ENCODE peak calls at places on chromosomes 3 and 15, in six cellular contexts. X, M, Q, R, T and J are unnamed samples. For H3K9me3, the result is how much of the 10 kb centered on the place peaks cover.

GRCh38 chr3:106590259-106590658 is 721.4 kb upstream of the CBLB start:
- DNase-seq in X (no peak), M (no peak), Q (no peak), R (no peak), T (no peak), J (no peak)

GRCh38 chr15:76335129-76335850 is 1.3 kb upstream of the ISL2 start:
- DNase-seq in X (no peak), M (peak), Q (no peak), R (no peak), T (no peak), J (peak)

GRCh38 chr3:8733332-8734094 is at the start of gene CAV3:
- DNase-seq in X (no peak), M (no peak), Q (no peak), R (no peak), T (no peak), J (peak)

GRCh38 chr3:126932188-126932931 is 50.6 kb upstream of the PLXNA1 start:
- DNase-seq in X (no peak), M (peak), Q (no peak), R (no peak), T (no peak), J (no peak)

GRCh38 chr3:23874359-23875120 is 42.2 kb downstream of the NKIRAS1 start:
- DNase-seq in X (no peak), M (no peak), Q (no peak), R (no peak), T (no peak), J (no peak)

GRCh38 chr3:164040991-164041390 is 1037.3 kb downstream of the SI start:
- DNase-seq in X (no peak), M (no peak), Q (no peak), R (no peak), T (no peak), J (no peak)

GRCh38 chr3:123244128-123244527 is 42.4 kb downstream of the SEC22A start:
- DNase-seq in X (peak), M (no peak), Q (no peak), R (no peak), T (no peak), J (no peak)

GRCh38 chr3:55904716-55905115 is 417.6 kb upstream of the WNT5A start:
- DNase-seq in X (no peak), M (no peak), Q (no peak), R (no peak), T (no peak), J (no peak)

GRCh38 chr3:62414786-62415185 is 41.4 kb upstream of the FEZF2 start:
- DNase-seq in X (no peak), M (no peak), Q (no peak), R (no peak), T (no peak), J (no peak)

GRCh38 chr3:32310918-32311839 is 72.7 kb downstream of the CMTM8 start:
- DNase-seq in X (no peak), M (no peak), Q (no peak), R (no peak), T (no peak), J (peak)

GRCh38 chr3:152557302-152557999 is 277.5 kb upstream of the P2RY1 start:
- DNase-seq in X (no peak), M (no peak), Q (no peak), R (no peak), T (no peak), J (no peak)

GRCh38 chr3:195850857-195851531 is 39.3 kb upstream of the MUC4 start:
- DNase-seq in X (peak), M (peak), Q (peak), R (peak), T (peak), J (peak)

GRCh38 chr15:100783296-100783695 is 96.3 kb upstream of the ALDH1A3 start:
- DNase-seq in X (no peak), M (peak), Q (no peak), R (no peak), T (no peak), J (no peak)

GRCh38 chr15:46703871-46704637 is 1013.3 kb upstream of the SEMA6D start:
- DNase-seq in X (no peak), M (no peak), Q (no peak), R (no peak), T (no peak), J (no peak)

GRCh38 chr3:63993653-63994079 is 29.6 kb downstream of the PSMD6 start:
- DNase-seq in X (peak), M (peak), Q (peak), R (peak), T (peak), J (peak)

GRCh38 chr15:82317091-82317489 is 32.2 kb downstream of the GOLGA6L10 start:
- DNase-seq in X (peak), M (no peak), Q (no peak), R (no peak), T (no peak), J (no peak)

GRCh38 chr3:123422457-123422856 is 26.4 kb downstream of the ADCY5 start:
- DNase-seq in X (no peak), M (no peak), Q (no peak), R (no peak), T (no peak), J (no peak)

GRCh38 chr3:83649692-83650091 is 1309.1 kb upstream of the CADM2 start:
- DNase-seq in X (no peak), M (no peak), Q (no peak), R (no peak), T (no peak), J (no peak)

GRCh38 chr15:92123848-92124631 is 269.6 kb upstream of the ST8SIA2 start:
- DNase-seq in X (no peak), M (no peak), Q (no peak), R (no peak), T (no peak), J (no peak)

GRCh38 chr15:40793216-40793989 is 13.5 kb upstream of the ZFYVE19 start:
- DNase-seq in X (no peak), M (peak), Q (no peak), R (peak), T (peak), J (no peak)

GRCh38 chr3:64109438-64109837 is 86.1 kb upstream of the PSMD6 start:
- DNase-seq in X (no peak), M (no peak), Q (no peak), R (no peak), T (peak), J (peak)

GRCh38 chr15:58221591-58222241 is 83.5 kb downstream of the AQP9 start:
- DNase-seq in X (peak), M (no peak), Q (no peak), R (peak), T (peak), J (peak)

GRCh38 chr15:64247535-64247905 is 84.7 kb upstream of the PPIB start:
- DNase-seq in X (no peak), M (no peak), Q (no peak), R (no peak), T (no peak), J (no peak)

GRCh38 chr15:88894819-88895767 is at the start of gene HAPLN3:
- DNase-seq in X (no peak), M (no peak), Q (peak), R (no peak), T (peak), J (peak)

GRCh38 chr15:72968531-72968922 is 83.7 kb upstream of the NEO1 start:
- DNase-seq in X (no peak), M (no peak), Q (no peak), R (no peak), T (peak), J (no peak)

GRCh38 chr3:23238578-23238977 is 35.5 kb downstream of the UBE2E2 start:
- DNase-seq in X (no peak), M (no peak), Q (no peak), R (no peak), T (no peak), J (no peak)

GRCh38 chr3:113040231-113040630 is 49.4 kb downstream of the GTPBP8 start:
- DNase-seq in X (no peak), M (no peak), Q (no peak), R (no peak), T (no peak), J (no peak)

GRCh38 chr15:41596972-41597371 is 38.0 kb downstream of the TYRO3 start:
- DNase-seq in X (no peak), M (no peak), Q (no peak), R (no peak), T (no peak), J (no peak)

GRCh38 chr3:73055583-73056364 is 5.7 kb upstream of the EBLN2 start:
- DNase-seq in X (no peak), M (no peak), Q (no peak), R (no peak), T (peak), J (peak)

GRCh38 chr3:13782501-13782900 is 97.4 kb downstream of the WNT7A start:
- DNase-seq in X (no peak), M (no peak), Q (no peak), R (no peak), T (no peak), J (no peak)

GRCh38 chr3:53056442-53056841 is 10.6 kb upstream of the SFMBT1 start:
- DNase-seq in X (peak), M (no peak), Q (no peak), R (no peak), T (peak), J (peak)

GRCh38 chr3:16063603-16064002 is 110.9 kb upstream of the GALNT15 start:
- DNase-seq in X (no peak), M (no peak), Q (no peak), R (no peak), T (no peak), J (no peak)

GRCh38 chr15:32843211-32843907 is 125.6 kb downstream of the GREM1 start:
- DNase-seq in X (no peak), M (no peak), Q (no peak), R (no peak), T (no peak), J (no peak)

GRCh38 chr3:36740822-36741221 is 23.5 kb downstream of the DCLK3 start:
- DNase-seq in X (no peak), M (no peak), Q (no peak), R (no peak), T (no peak), J (no peak)

GRCh38 chr3:119527731-119528130 is 29.4 kb downstream of the TIMMDC1 start:
- DNase-seq in X (no peak), M (no peak), Q (no peak), R (no peak), T (no peak), J (no peak)

GRCh38 chr3:184954251-184954650 is 142.3 kb downstream of the VPS8 start:
- DNase-seq in X (no peak), M (no peak), Q (no peak), R (no peak), T (no peak), J (no peak)

GRCh38 chr3:195180490-195181106 is 90.4 kb downstream of the XXYLT1 start:
- DNase-seq in X (no peak), M (no peak), Q (no peak), R (no peak), T (no peak), J (no peak)

GRCh38 chr3:177282028-177282655 is 84.9 kb upstream of the TBL1XR1 start:
- DNase-seq in X (no peak), M (no peak), Q (no peak), R (no peak), T (no peak), J (no peak)

GRCh38 chr3:46353639-46354410 is at the start of gene CCR2:
- DNase-seq in X (no peak), M (no peak), Q (no peak), R (no peak), T (no peak), J (no peak)

DNA sequence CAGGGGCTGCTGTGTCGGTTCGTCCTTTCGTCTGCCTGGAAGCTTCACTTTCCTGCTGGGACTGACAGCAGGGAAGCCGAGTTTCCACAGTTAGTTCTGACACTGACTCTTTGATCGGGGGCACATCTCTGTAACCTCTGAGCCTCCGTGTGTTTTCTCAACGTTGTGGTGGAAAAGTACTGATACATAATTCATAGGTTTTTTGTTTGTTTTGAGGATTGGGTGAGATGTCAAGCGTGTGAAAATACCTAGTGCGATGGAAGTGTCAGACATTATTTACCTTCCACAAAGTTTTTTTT is 510 bp downstream of the AP4E1 start:
- DNase-seq in X (no peak), M (no peak), Q (no peak), R (no peak), T (peak), J (no peak)
- H3K27ac ChIP-seq in X (peak), M (peak), Q (peak), R (peak), T (peak), J (peak)

GRCh38 chr3:68173230-68173629 is 518.8 kb upstream of the SUCLG2 start:
- DNase-seq in X (no peak), M (no peak), Q (no peak), R (no peak), T (no peak), J (no peak)

GRCh38 chr3:68176600-68176999 is 522.2 kb upstream of the SUCLG2 start:
- DNase-seq in X (no peak), M (no peak), Q (no peak), R (no peak), T (no peak), J (no peak)

DNA sequence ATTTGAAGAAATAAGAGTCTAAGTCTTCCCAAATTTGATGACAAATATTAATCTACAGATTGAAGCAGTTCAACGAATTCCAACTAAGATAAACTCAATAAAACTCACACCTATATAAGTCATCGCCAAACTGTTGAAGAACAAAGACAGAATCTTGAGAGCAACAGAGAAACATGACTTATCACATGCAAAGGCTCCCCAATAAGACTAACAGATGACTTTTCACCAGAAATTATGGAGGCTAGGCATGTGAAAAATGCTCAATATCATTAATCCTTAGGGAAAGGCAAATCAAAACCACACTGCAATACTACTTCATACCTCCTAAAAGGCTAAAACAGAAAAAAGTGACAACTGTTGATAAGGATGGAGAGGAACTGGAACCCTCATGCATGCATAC is 517.6 kb upstream of the SUCLG2 start:
- DNase-seq in X (no peak), M (no peak), Q (no peak), R (no peak), T (no peak), J (no peak)
- H3K9me3 ChIP-seq in X (under half), M (under half), Q (under half), R (under half), T (under half), J (under half)

DNA sequence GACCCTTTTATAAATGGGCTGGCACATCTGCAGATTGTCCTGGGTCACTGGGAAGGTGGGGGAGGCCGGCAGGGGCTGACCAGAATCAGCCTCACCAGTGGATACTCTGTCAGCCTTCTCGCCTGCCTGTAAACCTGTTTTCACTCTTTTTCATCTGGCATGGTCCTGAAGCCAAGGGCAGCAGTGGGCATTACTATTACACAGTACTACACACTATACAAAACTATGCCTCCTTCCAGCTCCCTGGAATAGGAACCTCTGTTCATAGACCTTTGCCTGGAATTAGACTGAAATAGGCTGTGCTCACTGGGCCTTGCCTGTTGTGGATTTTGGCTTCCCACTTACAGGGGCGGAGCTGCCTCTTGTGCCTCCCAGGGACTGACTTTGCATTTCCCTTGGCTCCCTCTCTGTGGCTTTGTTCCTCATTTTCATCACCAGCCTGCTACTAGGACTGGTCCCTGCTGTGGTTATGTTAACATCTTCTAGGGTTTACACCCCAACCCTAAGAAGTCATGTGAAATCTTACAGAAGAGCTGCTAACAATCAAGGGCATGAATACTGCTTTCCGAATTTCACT is 120.7 kb downstream of the FNDC3B start:
- DNase-seq in X (no peak), M (no peak), Q (no peak), R (no peak), T (no peak), J (no peak)
- H3K27ac ChIP-seq in X (peak), M (no peak), Q (no peak), R (no peak), T (peak), J (no peak)

DNA sequence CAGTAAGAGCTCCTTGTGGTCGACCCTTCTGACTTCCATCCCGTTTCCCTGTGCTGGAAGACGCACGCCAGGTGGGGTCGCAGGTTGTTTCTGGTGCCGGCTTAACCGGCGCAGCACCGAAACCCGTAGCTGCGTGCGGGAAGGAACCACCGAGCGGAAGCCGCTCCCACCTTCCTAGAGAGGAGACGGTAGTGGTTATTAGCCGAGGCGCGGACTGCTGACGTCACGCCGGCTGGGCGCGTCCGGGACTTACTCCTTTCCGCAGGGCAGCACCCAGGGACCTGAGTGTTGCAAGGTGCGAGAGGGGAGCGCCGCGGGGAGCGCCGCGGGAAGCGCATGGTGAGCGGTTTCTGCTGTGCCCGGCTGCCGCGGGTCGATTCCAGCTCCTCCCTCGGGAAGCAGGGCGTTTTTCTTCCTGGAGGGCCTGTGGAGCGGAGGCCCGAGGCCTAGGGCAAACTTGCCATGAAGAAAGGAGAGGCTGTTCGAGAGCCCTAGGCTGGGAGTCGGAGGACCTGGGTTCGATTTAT is at the start of gene ZNF501:
- DNase-seq in X (peak), M (peak), Q (peak), R (no peak), T (no peak), J (peak)
- H3K9me3 ChIP-seq in X (under half), M (under half), Q (under half), R (under half), T (half or more), J (under half)

GRCh38 chr3:129609591-129610169 is 3.2 kb upstream of the PLXND1 start:
- DNase-seq in X (no peak), M (no peak), Q (no peak), R (no peak), T (no peak), J (no peak)

GRCh38 chr3:129611446-129611800 is 4.9 kb upstream of the PLXND1 start:
- DNase-seq in X (no peak), M (no peak), Q (no peak), R (no peak), T (no peak), J (no peak)

GRCh38 chr3:129608936-129609590 is 2.6 kb upstream of the PLXND1 start:
- DNase-seq in X (no peak), M (no peak), Q (no peak), R (no peak), T (no peak), J (no peak)

GRCh38 chr3:129611812-129612349 is 5.4 kb upstream of the PLXND1 start:
- DNase-seq in X (no peak), M (peak), Q (no peak), R (no peak), T (peak), J (no peak)

GRCh38 chr3:129610276-129610675 is 3.8 kb upstream of the PLXND1 start:
- DNase-seq in X (no peak), M (no peak), Q (no peak), R (no peak), T (no peak), J (no peak)
- H3K27ac ChIP-seq in X (peak), M (no peak), Q (no peak), R (no peak), T (peak), J (no peak)

DNA sequence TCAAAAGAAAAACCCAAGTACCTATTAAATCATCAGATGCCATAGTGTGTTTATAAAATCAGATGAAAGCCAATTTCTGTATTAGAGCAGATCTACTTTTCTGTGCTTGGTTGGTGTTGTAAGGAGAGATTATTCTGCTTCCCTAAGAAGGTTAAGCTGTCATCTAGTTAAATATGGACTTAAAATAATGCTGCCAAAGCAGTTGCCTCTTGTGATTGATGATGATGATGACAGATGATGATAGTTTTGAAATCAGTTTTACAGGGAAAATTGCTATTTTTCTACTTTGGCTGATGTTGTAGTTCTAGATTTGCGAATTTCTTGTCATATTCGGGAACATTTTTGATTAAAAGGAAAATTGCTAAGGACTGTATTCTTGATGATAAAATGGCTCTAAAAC is 148.6 kb downstream of the CNTN4 start:
- DNase-seq in X (no peak), M (no peak), Q (no peak), R (no peak), T (no peak), J (no peak)
- H3K9me3 ChIP-seq in X (under half), M (under half), Q (under half), R (under half), T (under half), J (under half)

GRCh38 chr3:12656850-12657249 is 7.1 kb downstream of the RAF1 start:
- DNase-seq in X (no peak), M (no peak), Q (no peak), R (no peak), T (no peak), J (no peak)
- H3K27ac ChIP-seq in X (no peak), M (no peak), Q (no peak), R (no peak), T (no peak), J (no peak)

GRCh38 chr15:25241241-25241801 is 197.5 kb downstream of the UBE3A start:
- DNase-seq in X (no peak), M (no peak), Q (no peak), R (no peak), T (no peak), J (peak)
- H3K9me3 ChIP-seq in X (under half), M (under half), Q (under half), R (under half), T (under half), J (under half)